ENCODE peak calls at places on chromosomes 4 and X, in seven cellular contexts. N is A549, H is ovary, E is SK-N-SH, S is suprapubic skin, G is tibial nerve, R is sigmoid colon. W is an unnamed sample.

GRCh38 chrX:103360092-103360491 is 3.8 kb downstream of the TCEAL9 start:
- DNase-seq in N (no peak), H (no peak), E (peak; percentile 19), S (no peak), G (no peak), R (no peak), W (no peak)

GRCh38 chrX:45806410-45807121 is 605.9 kb upstream of the DIPK2B start:
- DNase-seq in N (no peak), H (no peak), E (no peak), S (no peak), G (no peak), R (no peak), W (no peak)

GRCh38 chr4:40121515-40121914 is 64.9 kb downstream of the N4BP2 start:
- DNase-seq in N (no peak), H (no peak), E (no peak), S (no peak), G (peak; percentile 9), R (no peak), W (no peak)

GRCh38 chr4:71198958-71199357 is 139.9 kb upstream of the SLC4A4 start:
- DNase-seq in N (no peak), H (no peak), E (no peak), S (no peak), G (no peak), R (no peak), W (no peak)

GRCh38 chrX:37348237-37349130 is 680 bp upstream of the PRRG1 start:
- DNase-seq in N (no peak), H (no peak), E (no peak), S (no peak), G (no peak), R (no peak), W (no peak)

GRCh38 chrX:39850630-39851152 is 247.1 kb downstream of the BCOR start:
- DNase-seq in N (no peak), H (no peak), E (peak; percentile 73), S (no peak), G (no peak), R (no peak), W (no peak)

GRCh38 chr4:111228396-111228795 is 605.5 kb upstream of the PITX2 start:
- DNase-seq in N (no peak), H (no peak), E (no peak), S (no peak), G (no peak), R (no peak), W (no peak)

GRCh38 chrX:27915617-27916016 is 65.6 kb downstream of the DCAF8L1 start:
- DNase-seq in N (no peak), H (no peak), E (no peak), S (no peak), G (no peak), R (no peak), W (no peak)

GRCh38 chr4:112515278-112516075 is 503 bp downstream of the NEUROG2 start:
- DNase-seq in N (no peak), H (no peak), E (peak; percentile 75), S (no peak), G (no peak), R (no peak), W (no peak)

GRCh38 chr4:133584714-133585113 is 435.6 kb downstream of the PCDH10 start:
- DNase-seq in N (no peak), H (no peak), E (peak; percentile 15), S (no peak), G (no peak), R (no peak), W (no peak)

GRCh38 chr4:27887646-27888045 is 1027.0 kb downstream of the STIM2 start:
- DNase-seq in N (no peak), H (no peak), E (no peak), S (no peak), G (no peak), R (no peak), W (no peak)

GRCh38 chr4:109977854-109978501 is 65.3 kb downstream of the EGF start:
- DNase-seq in N (peak; percentile 10), H (no peak), E (peak; percentile 21), S (no peak), G (peak; percentile 21), R (no peak), W (no peak)

GRCh38 chr4:181944527-181944926 is 298.7 kb upstream of the TENM3 start:
- DNase-seq in N (no peak), H (no peak), E (no peak), S (no peak), G (no peak), R (no peak), W (no peak)

GRCh38 chrX:13283512-13283911 is 36.3 kb downstream of the ATXN3L start:
- DNase-seq in N (no peak), H (no peak), E (no peak), S (no peak), G (no peak), R (no peak), W (no peak)

GRCh38 chr4:38273369-38273768 is 313.2 kb downstream of the PTTG2 start:
- DNase-seq in N (no peak), H (no peak), E (no peak), S (no peak), G (no peak), R (no peak), W (no peak)

GRCh38 chrX:22313757-22314156 is 41.0 kb downstream of the CBLL2 start:
- DNase-seq in N (no peak), H (no peak), E (no peak), S (no peak), G (no peak), R (no peak), W (no peak)

GRCh38 chr4:159051245-159052071 is 51.4 kb upstream of the RAPGEF2 start:
- DNase-seq in N (no peak), H (no peak), E (no peak), S (no peak), G (no peak), R (no peak), W (no peak)

GRCh38 chr4:24476209-24476781 is 108.1 kb downstream of the DHX15 start:
- DNase-seq in N (no peak), H (no peak), E (peak; percentile 43), S (no peak), G (no peak), R (no peak), W (no peak)

GRCh38 chr4:180953572-180953971 is 1289.6 kb upstream of the TENM3 start:
- DNase-seq in N (no peak), H (no peak), E (no peak), S (no peak), G (no peak), R (no peak), W (no peak)

GRCh38 chr4:164595751-164596150 is 158.2 kb upstream of the SMIM31 start:
- DNase-seq in N (no peak), H (no peak), E (no peak), S (no peak), G (no peak), R (no peak), W (no peak)

GRCh38 chrX:57156397-57157049 is 19.3 kb upstream of the SPIN2A start:
- DNase-seq in N (no peak), H (no peak), E (no peak), S (no peak), G (no peak), R (no peak), W (peak; percentile 37)

GRCh38 chrX:46580613-46581012 is 7.0 kb downstream of the CHST7 start:
- DNase-seq in N (no peak), H (no peak), E (no peak), S (no peak), G (no peak), R (no peak), W (no peak)

GRCh38 chrX:109873576-109873975 is 129.3 kb upstream of the TMEM164 start:
- DNase-seq in N (no peak), H (no peak), E (no peak), S (no peak), G (no peak), R (no peak), W (no peak)

GRCh38 chr4:1727117-1728031 is 6.1 kb downstream of the TACC3 start:
- DNase-seq in N (peak; percentile 56), H (no peak), E (peak; percentile 28), S (peak; percentile 78), G (peak; percentile 49), R (no peak), W (peak; percentile 67)

GRCh38 chr4:15149234-15149841 is 147.1 kb downstream of the CPEB2 start:
- DNase-seq in N (no peak), H (no peak), E (no peak), S (no peak), G (no peak), R (no peak), W (no peak)

GRCh38 chr4:184745747-184746531 is 12.0 kb upstream of the CENPU start:
- DNase-seq in N (peak; percentile 73), H (peak; percentile 71), E (peak; percentile 84), S (peak; percentile 80), G (peak; percentile 85), R (peak; percentile 89), W (peak; percentile 80)

GRCh38 chrX:40581333-40581910 is 652 bp downstream of the ATP6AP2 start:
- DNase-seq in N (peak; percentile 14), H (no peak), E (no peak), S (no peak), G (no peak), R (no peak), W (no peak)

GRCh38 chr4:177256950-177257349 is 52.7 kb upstream of the NEIL3 start:
- DNase-seq in N (no peak), H (no peak), E (no peak), S (no peak), G (no peak), R (no peak), W (no peak)
- TF ChIP-seq EP300 in N (no peak), H (no peak), E (no peak), S (no peak), G (no peak), R (no peak), W (no peak)

DNA sequence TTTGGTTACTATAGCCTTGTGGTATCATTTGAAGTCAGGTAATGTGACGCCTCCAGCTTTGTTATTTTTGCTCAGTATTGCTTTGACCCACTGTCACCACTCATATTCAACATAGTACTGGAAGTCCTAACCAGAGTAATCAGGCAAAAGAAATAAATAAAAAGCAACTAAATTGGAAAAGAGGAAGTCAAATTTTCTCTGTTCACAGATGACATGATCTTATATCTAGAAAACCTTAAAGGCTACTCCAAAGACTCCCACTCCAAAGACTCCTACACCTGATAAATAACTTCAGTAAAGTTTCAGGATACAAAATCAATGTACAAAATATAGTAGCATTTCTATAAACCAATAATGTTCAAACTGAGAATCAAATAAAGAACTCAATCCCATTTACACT is 348.6 kb downstream of the CXXC4 start:
- DNase-seq in N (no peak), H (no peak), E (no peak), S (no peak), G (no peak), R (no peak), W (no peak)
- H3K27ac ChIP-seq in N (no peak overlapping the region), H (no peak overlapping the region), E (no peak overlapping the region), S (no peak overlapping the region), G (no peak overlapping the region), R (no peak overlapping the region), W (no peak overlapping the region)

DNA sequence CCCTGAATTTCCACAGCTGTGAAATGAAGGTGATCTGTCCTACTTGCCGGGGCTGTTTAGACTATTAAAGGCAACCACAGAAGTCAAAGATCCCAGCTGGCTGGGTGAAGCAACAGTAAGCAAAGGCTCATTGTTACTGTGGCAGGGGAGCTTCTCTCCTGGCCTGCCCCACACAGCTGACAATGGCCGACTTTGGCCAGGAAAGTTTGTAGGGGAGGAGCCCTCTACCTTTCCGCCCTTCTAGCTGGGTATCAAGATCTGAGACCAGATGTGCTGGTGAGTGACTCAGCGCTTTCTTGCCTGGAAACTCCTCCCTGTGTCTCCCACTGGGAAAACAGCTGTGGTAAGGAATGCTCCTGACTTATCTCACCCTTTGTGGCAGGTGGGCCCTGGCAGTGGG is 21.1 kb downstream of the RASSF6 start:
- DNase-seq in N (peak; percentile 51), H (peak; percentile 16), E (no peak), S (no peak), G (no peak), R (no peak), W (peak; percentile 69)
- TF ChIP-seq EP300 in N (no peak), H (no peak), E (no peak), S (no peak), G (no peak), R (no peak), W (no peak)

GRCh38 chr4:53906786-53907185 is 157.6 kb downstream of the CHIC2 start:
- DNase-seq in N (no peak), H (no peak), E (no peak), S (no peak), G (no peak), R (no peak), W (no peak)
- H3K27ac ChIP-seq in N (no peak overlapping the region), H (no peak overlapping the region), E (no peak overlapping the region), S (no peak overlapping the region), G (no peak overlapping the region), R (peak overlapping the region; percentile 4), W (peak overlapping the region; percentile 42)